ENCODE peak calls at places on chromosomes 12 and 14, in four cellular contexts. A, H, E and I are unnamed samples.

GRCh38 chr14:49250109-49250508 is 336.1 kb downstream of the RPS29 start:
- DNase-seq in H (no peak), A (no peak), E (no peak), I (no peak)

GRCh38 chr12:56351325-56351724 is 8.6 kb downstream of the STAT2 start:
- DNase-seq in E (no peak), H (no peak), A (no peak), I (no peak)

GRCh38 chr14:75150150-75150549 is 23.3 kb upstream of the NEK9 start:
- DNase-seq in A (no peak), E (no peak), H (no peak), I (no peak)

GRCh38 chr12:6044082-6044481 is 80.4 kb downstream of the VWF start:
- DNase-seq in E (no peak), A (no peak), H (no peak), I (no peak)

GRCh38 chr14:63362305-63362914 is 43.7 kb upstream of the GPHB5 start:
- DNase-seq in A (no peak), E (no peak), H (no peak), I (peak)

GRCh38 chr12:4287325-4288290 is 14.0 kb downstream of the CCND2 start:
- DNase-seq in H (no peak), E (no peak), A (no peak), I (no peak)

GRCh38 chr12:76010732-76011458 is 20.7 kb downstream of the PHLDA1 start:
- DNase-seq in A (no peak), E (peak), H (no peak), I (no peak)

GRCh38 chr14:99234982-99235491 is 37.0 kb downstream of the BCL11B start:
- DNase-seq in A (no peak), H (no peak), E (no peak), I (peak)

GRCh38 chr14:105271224-105271890 is 23.0 kb downstream of the BTBD6 start:
- DNase-seq in E (no peak), H (no peak), A (no peak), I (no peak)

GRCh38 chr12:110176745-110177144 is 52.6 kb downstream of the IFT81 start:
- DNase-seq in A (no peak), E (no peak), H (no peak), I (no peak)

GRCh38 chr14:56953884-56954283 is 143.6 kb upstream of the OTX2 start:
- DNase-seq in H (no peak), E (no peak), A (no peak), I (no peak)

GRCh38 chr14:45811155-45811554 is 558.2 kb upstream of the MIS18BP1 start:
- DNase-seq in H (no peak), E (no peak), A (no peak), I (no peak)

GRCh38 chr12:107242189-107242588 is 148.8 kb upstream of the CRY1 start:
- DNase-seq in E (no peak), A (no peak), H (no peak), I (peak)

GRCh38 chr12:51591020-51591901 is at the start of gene SCN8A:
- DNase-seq in E (no peak), A (no peak), H (peak), I (peak)

GRCh38 chr14:70130498-70130897 is 58.3 kb downstream of the SLC8A3 start:
- DNase-seq in H (no peak), E (no peak), A (no peak), I (peak)

GRCh38 chr12:18716236-18716635 is 21.6 kb downstream of the PLCZ1 start:
- DNase-seq in E (no peak), H (no peak), A (no peak), I (no peak)

GRCh38 chr12:120960657-120961056 is 17.7 kb upstream of the HNF1A start:
- DNase-seq in H (no peak), A (no peak), E (no peak), I (no peak)

DNA sequence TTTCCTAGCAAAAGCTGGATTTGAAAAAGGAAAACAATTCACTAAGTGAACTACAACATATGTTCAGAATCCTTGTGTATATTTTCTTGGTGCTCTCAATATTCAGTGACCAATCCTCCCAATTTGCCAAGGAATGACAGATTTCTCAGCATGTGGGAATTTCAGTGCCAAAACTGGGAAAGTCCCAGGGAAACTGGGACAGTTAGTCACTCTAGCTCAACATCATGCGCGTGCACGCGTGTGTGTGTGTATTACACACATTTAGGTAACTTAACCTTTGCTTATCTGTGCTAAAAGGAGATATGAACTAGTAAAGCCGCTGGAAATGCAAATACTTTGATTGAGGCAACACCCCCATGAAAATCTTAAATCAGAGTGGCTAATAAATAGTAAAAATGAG is 26.1 kb upstream of the SLC6A13 start:
- DNase-seq in E (no peak), A (no peak), H (no peak), I (no peak)
- TF ChIP-seq TARDBP in E (no peak), A (no peak), H (no peak), I (no peak)

GRCh38 chr12:111259231-111259630 is 109.7 kb downstream of the PHETA1 start:
- DNase-seq in A (no peak), E (no peak), H (no peak), I (no peak)
- TF ChIP-seq TARDBP in A (no peak), E (no peak), H (no peak), I (no peak)

GRCh38 chr12:123354600-123354999 is 10.0 kb downstream of the SBNO1 start:
- DNase-seq in E (no peak), A (no peak), H (no peak), I (no peak)
- TF ChIP-seq TARDBP in E (no peak), A (no peak), H (no peak), I (no peak)

GRCh38 chr12:46664771-46665287 is 161.0 kb downstream of the SLC38A4 start:
- DNase-seq in A (peak), H (peak), E (peak), I (peak)
- TF ChIP-seq TARDBP in A (no peak), H (no peak), E (peak), I (no peak)